ENCODE peak calls at places on chromosome 5, in eight cellular contexts. D is PC-9, F is endothelial cell of umbilical vein, H is left ventricle myocardium inferior, T is SJSA1, M is endodermal cell, B is neuronal stem cell, G is suprapubic skin. W is an unnamed sample. For H3K27me3 and H3K36me3, the result is how much of the 10 kb centered on the place peaks cover.

GRCh38 chr5:132090107-132090506 is 16.5 kb downstream of the CSF2 start:
- DNase-seq in B (no peak), D (peak), H (no peak), F (peak), M (no peak), G (no peak), T (peak), W (no peak)

GRCh38 chr5:139696894-139697658 is 48.9 kb downstream of the CXXC5 start:
- DNase-seq in D (peak), G (no peak), F (peak), B (no peak), M (peak), H (peak), T (peak), W (peak)

GRCh38 chr5:65612298-65612907 is 11.7 kb downstream of the TRIM23 start:
- DNase-seq in B (no peak), M (no peak), F (no peak), D (no peak), H (no peak), T (no peak), G (no peak), W (no peak)

GRCh38 chr5:42756630-42757601 is at the start of gene CCDC152:
- DNase-seq in M (peak), B (peak), H (no peak), F (no peak), D (no peak), G (peak), T (no peak), W (peak)

GRCh38 chr5:149799119-149799623 is 69.1 kb downstream of the PPARGC1B start:
- DNase-seq in H (peak), F (peak), M (no peak), B (no peak), D (peak), T (peak), G (no peak), W (no peak)

GRCh38 chr5:107415762-107416161 is 255.0 kb downstream of the EFNA5 start:
- DNase-seq in F (no peak), H (no peak), D (no peak), T (no peak), B (no peak), G (no peak), M (no peak), W (no peak)

GRCh38 chr5:96051401-96051830 is 89.8 kb upstream of the ELL2 start:
- DNase-seq in H (no peak), M (no peak), T (no peak), G (no peak), D (no peak), F (no peak), B (no peak), W (no peak)

GRCh38 chr5:174829511-174829864 is 105.1 kb downstream of the MSX2 start:
- DNase-seq in T (no peak), F (no peak), H (no peak), D (no peak), G (no peak), B (no peak), M (no peak), W (no peak)

GRCh38 chr5:138975098-138975847 is 100.1 kb upstream of the LRRTM2 start:
- DNase-seq in D (no peak), T (peak), B (no peak), G (peak), M (peak), F (peak), H (peak), W (no peak)

GRCh38 chr5:124395899-124396298 is 350.5 kb downstream of the ZNF608 start:
- DNase-seq in M (no peak), G (no peak), D (no peak), F (no peak), H (no peak), B (no peak), T (no peak), W (no peak)

GRCh38 chr5:169283887-169284286 is 17.1 kb downstream of the SLIT3 start:
- DNase-seq in F (no peak), H (no peak), D (no peak), M (no peak), T (no peak), G (no peak), B (no peak), W (no peak)

GRCh38 chr5:67104859-67105258 is 91.7 kb downstream of the CD180 start:
- DNase-seq in T (no peak), B (no peak), M (no peak), D (no peak), F (no peak), G (no peak), H (no peak), W (no peak)

GRCh38 chr5:15021286-15022046 is 149.9 kb upstream of the ANKH start:
- DNase-seq in B (no peak), G (no peak), H (no peak), M (no peak), D (peak), F (no peak), T (peak), W (no peak)

GRCh38 chr5:102753889-102754498 is 1.1 kb upstream of the PAM start:
- DNase-seq in G (no peak), D (peak), B (no peak), T (no peak), F (no peak), H (no peak), M (peak), W (peak)

GRCh38 chr5:73301208-73302088 is 128.5 kb downstream of the TMEM174 start:
- DNase-seq in M (peak), D (no peak), B (peak), T (no peak), F (no peak), G (no peak), H (no peak), W (peak)
- H3K27me3 ChIP-seq in M (half or more), D (under half), B (half or more), T (under half), F (half or more), G (half or more), H (half or more), W (half or more)

GRCh38 chr5:80055491-80056170 is 20.5 kb downstream of the THBS4 start:
- DNase-seq in G (no peak), B (no peak), D (peak), F (no peak), M (peak), H (no peak), T (no peak), W (peak)
- H3K4me3 ChIP-seq in G (no peak), B (no peak), D (peak), F (no peak), M (no peak), H (no peak), T (no peak), W (no peak)

GRCh38 chr5:81700166-81700565 is 50.7 kb downstream of the SSBP2 start:
- DNase-seq in F (no peak), T (no peak), G (no peak), D (no peak), H (no peak), B (no peak), M (no peak), W (no peak)

GRCh38 chr5:81703840-81704239 is 47.1 kb downstream of the SSBP2 start:
- DNase-seq in H (no peak), M (no peak), T (no peak), F (no peak), G (no peak), B (no peak), D (no peak), W (no peak)

GRCh38 chr5:81694726-81695125 is 56.2 kb downstream of the SSBP2 start:
- DNase-seq in G (no peak), T (no peak), B (no peak), D (no peak), F (no peak), M (no peak), H (no peak), W (no peak)

GRCh38 chr5:81696418-81697397 is 54.2 kb downstream of the SSBP2 start:
- DNase-seq in T (no peak), B (no peak), M (no peak), G (no peak), D (no peak), H (no peak), F (no peak), W (no peak)

GRCh38 chr5:81698806-81699205 is 52.1 kb downstream of the SSBP2 start:
- DNase-seq in M (no peak), F (no peak), H (no peak), T (no peak), B (no peak), G (no peak), D (no peak), W (no peak)
- H3K36me3 ChIP-seq in M (under half), F (under half), H (under half), T (under half), B (under half), G (under half), D (under half), W (under half)

DNA sequence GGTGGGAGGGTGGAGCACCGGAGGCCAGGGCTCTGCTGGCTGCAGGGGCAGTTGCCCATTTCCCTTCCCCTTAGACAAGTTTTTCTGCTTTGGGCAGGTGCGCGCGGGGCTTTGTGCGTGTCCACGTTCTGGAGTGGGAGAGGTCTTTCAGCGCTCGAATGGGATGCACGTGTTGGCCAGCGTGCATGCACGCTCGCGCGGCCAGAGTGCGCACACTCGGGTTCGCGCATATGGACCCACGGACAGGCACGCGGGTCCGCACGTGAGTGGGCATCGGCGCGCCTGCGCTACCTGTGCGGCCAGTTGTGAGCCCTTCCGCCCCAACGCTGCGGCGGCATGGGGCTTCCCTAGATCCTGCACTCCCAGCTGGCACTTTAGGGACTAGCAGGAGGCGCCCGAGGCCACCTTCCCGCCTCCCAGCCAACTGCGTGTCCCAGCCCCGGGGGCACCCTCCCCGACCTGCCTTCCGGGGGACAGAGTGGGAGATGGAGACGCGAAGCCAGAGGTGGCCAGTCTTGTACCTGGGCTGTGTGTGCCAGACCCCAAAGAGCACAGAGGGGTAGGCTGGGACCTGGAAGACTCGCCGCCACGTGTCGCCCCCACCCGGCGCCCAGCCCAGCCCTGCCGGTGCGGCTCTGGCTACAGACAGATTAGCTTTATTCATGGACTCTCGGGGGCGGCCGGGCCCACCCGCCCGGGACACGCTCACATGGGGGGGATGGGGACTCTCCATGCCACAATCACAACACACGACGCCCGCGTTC is 9.8 kb upstream of the GPRIN1 start:
- DNase-seq in M (peak), F (no peak), H (no peak), T (no peak), D (no peak), G (no peak), B (no peak), W (peak)
- H3K27me3 ChIP-seq in M (half or more), F (under half), H (half or more), T (half or more), D (under half), G (half or more), B (under half), W (under half)

DNA sequence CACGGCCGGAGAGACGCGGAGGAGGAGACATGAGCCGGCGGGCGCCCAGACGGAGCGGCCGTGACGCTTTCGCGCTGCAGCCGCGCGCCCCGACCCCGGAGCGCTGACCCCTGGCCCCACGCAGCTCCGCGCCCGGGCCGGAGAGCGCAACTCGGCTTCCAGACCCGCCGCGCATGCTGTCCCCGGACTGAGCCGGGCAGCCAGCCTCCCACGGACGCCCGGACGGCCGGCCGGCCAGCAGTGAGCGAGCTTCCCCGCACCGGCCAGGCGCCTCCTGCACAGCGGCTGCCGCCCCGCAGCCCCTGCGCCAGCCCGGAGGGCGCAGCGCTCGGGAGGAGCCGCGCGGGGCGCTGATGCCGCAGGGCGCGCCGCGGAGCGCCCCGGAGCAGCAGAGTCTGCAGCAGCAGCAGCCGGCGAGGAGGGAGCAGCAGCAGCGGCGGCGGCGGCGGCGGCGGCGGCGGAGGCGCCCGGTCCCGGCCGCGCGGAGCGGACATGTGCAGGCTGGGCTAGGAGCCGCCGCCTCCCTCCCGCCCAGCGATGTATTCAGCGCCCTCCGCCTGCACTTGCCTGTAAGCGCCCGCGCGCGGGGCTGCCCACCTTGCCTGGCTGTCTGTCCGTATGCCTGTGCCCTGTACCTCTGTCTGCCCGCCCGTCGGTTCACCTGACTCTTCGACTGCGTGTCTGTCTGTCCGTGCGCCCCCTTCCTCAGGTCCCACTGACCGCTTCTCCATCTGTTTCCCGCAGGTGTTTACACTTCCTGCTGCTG is 399 bp downstream of the FGF18 start:
- DNase-seq in M (peak), D (peak), B (peak), H (peak), G (no peak), T (no peak), F (no peak), W (peak)
- H3K4me3 ChIP-seq in M (peak), D (peak), B (peak), H (peak), G (peak), T (peak), F (peak), W (peak)

GRCh38 chr5:172939045-172939444 is 20.2 kb upstream of the RPL26L1 start:
- DNase-seq in M (peak), H (no peak), D (peak), G (no peak), T (peak), B (no peak), F (no peak), W (peak)
- H3K36me3 ChIP-seq in M (under half), H (under half), D (under half), G (half or more), T (half or more), B (under half), F (under half), W (under half)